ENCODE peak calls at places on chromosomes 11 and 22, in nine cellular contexts. E is NCI-H1694; G is CD14-positive monocyte; V is AG04450; D is activated CD4-positive, alpha-beta T cell treated with anti-CD3 and anti-CD28 coated beads for 4 hours; H is astrocyte of the hippocampus; P is psoas muscle; O is PC-3; A is heart left ventricle. B is an unnamed sample.

GRCh38 chr11:11421509-11421908 is 68.5 kb upstream of the CSNK2A3 start:
- DNase-seq in E (no peak), G (no peak), V (no peak), D (no peak), H (no peak), P (no peak), O (no peak), A (no peak), B (no peak)

GRCh38 chr11:87097582-87097981 is 59.8 kb downstream of the TMEM135 start:
- DNase-seq in E (no peak), G (no peak), V (peak; percentile 3), D (peak; percentile 14), H (peak; percentile 21), P (no peak), O (peak; percentile 76), A (no peak), B (peak; percentile 86)

GRCh38 chr22:43185860-43186261 is 1.1 kb downstream of the TTLL12 start:
- DNase-seq in E (peak; percentile 76), G (no peak), V (no peak), D (no peak), H (peak; percentile 63), P (peak; percentile 51), O (peak; percentile 24), A (peak; percentile 82), B (peak; percentile 43)

GRCh38 chr11:17575431-17576425 is 28.7 kb downstream of the OTOG start:
- DNase-seq in E (no peak), G (peak; percentile 32), V (no peak), D (no peak), H (no peak), P (no peak), O (no peak), A (no peak), B (no peak)

GRCh38 chr11:1925373-1926155 is 6.1 kb downstream of the TNNT3 start:
- DNase-seq in E (no peak), G (peak; percentile 44), V (no peak), D (no peak), H (no peak), P (no peak), O (no peak), A (peak; percentile 48), B (no peak)

GRCh38 chr22:30251661-30252226 is 5.2 kb upstream of the LIF start:
- DNase-seq in E (no peak), G (no peak), V (no peak), D (no peak), H (peak; percentile 84), P (no peak), O (peak; percentile 60), A (no peak), B (no peak)

GRCh38 chr11:2138436-2139117 is 612 bp downstream of the IGF2 start:
- DNase-seq in E (no peak), G (no peak), V (no peak), D (peak; percentile 29), H (peak; percentile 51), P (peak; percentile 24), O (no peak), A (peak; percentile 67), B (peak; percentile 56)

GRCh38 chr22:30562391-30562790 is 12.1 kb downstream of the GAL3ST1 start:
- DNase-seq in E (no peak), G (no peak), V (no peak), D (no peak), H (no peak), P (no peak), O (peak; percentile 45), A (no peak), B (no peak)

GRCh38 chr22:43643362-43643761 is 168.7 kb downstream of the EFCAB6 start:
- DNase-seq in E (peak; percentile 10), G (no peak), V (no peak), D (no peak), H (no peak), P (no peak), O (no peak), A (no peak), B (no peak)

GRCh38 chr11:118113031-118113430 is 26.3 kb upstream of the SMIM35 start:
- DNase-seq in E (no peak), G (no peak), V (no peak), D (no peak), H (no peak), P (no peak), O (no peak), A (no peak), B (no peak)

GRCh38 chr11:116400081-116400480 is 372.7 kb downstream of the BUD13 start:
- DNase-seq in E (no peak), G (no peak), V (no peak), D (no peak), H (no peak), P (no peak), O (no peak), A (no peak), B (no peak)